ENCODE peak calls at places on chromosomes 12 and 14, in four cellular contexts. M is AG09319, W is ELR, P is tibial artery. Z is an unnamed sample.
A peak's percentile ranks its signal among the peaks of the same experiment; 100 is the strongest.

GRCh38 chr12:97556201-97556824 is 93.7 kb downstream of the RMST start:
- DNase-seq in W (peak; percentile 1), M (no peak), P (no peak), Z (no peak)

GRCh38 chr12:93785262-93786010 is 108.3 kb downstream of the CRADD start:
- DNase-seq in W (peak; percentile 99), P (peak; percentile 73), M (peak; percentile 85), Z (no peak)

GRCh38 chr12:6327591-6328041 is 14.3 kb downstream of the TNFRSF1A start:
- DNase-seq in P (no peak), W (no peak), M (no peak), Z (no peak)

GRCh38 chr12:56299308-56299852 is 750 bp downstream of the CS start:
- DNase-seq in W (peak; percentile 45), P (no peak), M (no peak), Z (peak; percentile 60)

GRCh38 chr12:3419538-3419937 is 71.5 kb upstream of the PRMT8 start:
- DNase-seq in M (no peak), W (no peak), P (no peak), Z (no peak)

GRCh38 chr12:120367252-120367923 is 1.6 kb downstream of the MSI1 start:
- DNase-seq in W (peak; percentile 17), P (no peak), M (no peak), Z (no peak)

GRCh38 chr12:57236925-57237652 is 7.6 kb downstream of the SHMT2 start:
- DNase-seq in P (no peak), W (peak; percentile 32), M (no peak), Z (no peak)

GRCh38 chr14:70002589-70003240 is 123.5 kb downstream of the SMOC1 start:
- DNase-seq in P (no peak), W (no peak), M (no peak), Z (no peak)

GRCh38 chr14:56338674-56339073 is 220.5 kb downstream of the PELI2 start:
- DNase-seq in W (no peak), M (no peak), P (no peak), Z (no peak)

GRCh38 chr12:63276537-63277365 is 125.8 kb upstream of the AVPR1A start:
- DNase-seq in W (peak; percentile 57), M (peak; percentile 2), P (no peak), Z (no peak)

GRCh38 chr12:40566246-40566645 is 126.0 kb upstream of the CNTN1 start:
- DNase-seq in P (no peak), M (no peak), W (no peak), Z (no peak)

GRCh38 chr14:34971801-34972200 is 11.0 kb upstream of the SRP54 start:
- DNase-seq in P (no peak), M (no peak), W (peak; percentile 37), Z (no peak)

GRCh38 chr12:120574106-120574505 is 7.1 kb downstream of the POP5 start:
- DNase-seq in P (no peak), M (no peak), W (no peak), Z (no peak)

GRCh38 chr12:51392556-51393237 is 1.5 kb upstream of the GALNT6 start:
- DNase-seq in M (no peak), P (no peak), W (peak; percentile 76), Z (peak; percentile 14)

GRCh38 chr14:99252443-99252939 is 19.5 kb downstream of the BCL11B start:
- DNase-seq in P (no peak), M (no peak), W (no peak), Z (no peak)

GRCh38 chr12:121366063-121366459 is 13.8 kb upstream of the ANAPC5 start:
- DNase-seq in M (no peak), W (no peak), P (no peak), Z (no peak)

GRCh38 chr12:75767957-75768356 is 256.5 kb upstream of the KRR1 start:
- DNase-seq in W (no peak), P (no peak), M (no peak), Z (no peak)

GRCh38 chr12:118033331-118033730 is 16.8 kb downstream of the RFC5 start:
- DNase-seq in M (no peak), P (no peak), W (peak; percentile 83), Z (no peak)

GRCh38 chr14:58465425-58465824 is 37.9 kb downstream of the KIAA0586 start:
- DNase-seq in M (no peak), W (peak; percentile 54), P (no peak), Z (no peak)

GRCh38 chr14:68113328-68113930 is 293.9 kb downstream of the RAD51B start:
- DNase-seq in W (no peak), P (no peak), M (no peak), Z (no peak)

GRCh38 chr12:50764861-50765324 is 992 bp downstream of the ATF1 start:
- DNase-seq in M (no peak), W (peak; percentile 59), P (no peak), Z (peak; percentile 39)

GRCh38 chr14:104694475-104694950 is 5.1 kb downstream of the INF2 start:
- DNase-seq in P (no peak), W (no peak), M (no peak), Z (no peak)